ENCODE peak calls at places on chromosomes 12 and 14, in six cellular contexts. One of them, this sample, is unnamed.

GRCh38 chr12:70853326-70853725 is 67.2 kb downstream of the PTPRR start:
- DNase-seq in suprapubic skin: no peak
- DNase-seq in spleen: no peak
- DNase-seq in HepG2: peak
- DNase-seq in stomach: no peak
- DNase-seq in HCT116: no peak
- DNase-seq in this sample: no peak

GRCh38 chr14:101220921-101221510 is 317.5 kb upstream of the RTL1 start:
- DNase-seq in suprapubic skin: no peak
- DNase-seq in spleen: no peak
- DNase-seq in HepG2: no peak
- DNase-seq in stomach: no peak
- DNase-seq in HCT116: no peak
- DNase-seq in this sample: no peak

GRCh38 chr14:61471297-61471980 is 150.1 kb downstream of the PRKCH start:
- DNase-seq in suprapubic skin: no peak
- DNase-seq in spleen: no peak
- DNase-seq in HepG2: no peak
- DNase-seq in stomach: no peak
- DNase-seq in HCT116: no peak
- DNase-seq in this sample: no peak

GRCh38 chr12:50251619-50252300 is 31.6 kb downstream of the LIMA1 start:
- DNase-seq in suprapubic skin: no peak
- DNase-seq in spleen: no peak
- DNase-seq in HepG2: no peak
- DNase-seq in stomach: no peak
- DNase-seq in HCT116: no peak
- DNase-seq in this sample: no peak

GRCh38 chr14:85336257-85336656 is 193.7 kb upstream of the FLRT2 start:
- DNase-seq in suprapubic skin: no peak
- DNase-seq in spleen: no peak
- DNase-seq in HepG2: no peak
- DNase-seq in stomach: no peak
- DNase-seq in HCT116: no peak
- DNase-seq in this sample: no peak

GRCh38 chr14:105448706-105449111 is 25.9 kb upstream of the CRIP2 start:
- DNase-seq in suprapubic skin: no peak
- DNase-seq in spleen: peak
- DNase-seq in HepG2: peak
- DNase-seq in stomach: peak
- DNase-seq in HCT116: no peak
- DNase-seq in this sample: peak

GRCh38 chr12:56102683-56103065 is 1.7 kb upstream of the PA2G4 start:
- DNase-seq in suprapubic skin: no peak
- DNase-seq in spleen: no peak
- DNase-seq in HepG2: no peak
- DNase-seq in stomach: no peak
- DNase-seq in HCT116: no peak
- DNase-seq in this sample: no peak

GRCh38 chr12:70648831-70649230 is 11.6 kb upstream of the PTPRB start:
- DNase-seq in suprapubic skin: no peak
- DNase-seq in spleen: no peak
- DNase-seq in HepG2: no peak
- DNase-seq in stomach: no peak
- DNase-seq in HCT116: no peak
- DNase-seq in this sample: no peak

GRCh38 chr12:93184664-93185368 is 192.9 kb upstream of the NUDT4 start:
- DNase-seq in suprapubic skin: no peak
- DNase-seq in spleen: no peak
- DNase-seq in HepG2: no peak
- DNase-seq in stomach: no peak
- DNase-seq in HCT116: no peak
- DNase-seq in this sample: no peak

GRCh38 chr12:54398995-54399793 is 14.7 kb upstream of the ZNF385A start:
- DNase-seq in suprapubic skin: peak
- DNase-seq in spleen: peak
- DNase-seq in HepG2: peak
- DNase-seq in stomach: peak
- DNase-seq in HCT116: peak
- DNase-seq in this sample: peak

GRCh38 chr14:33030406-33030805 is 91.7 kb downstream of the NPAS3 start:
- DNase-seq in suprapubic skin: no peak
- DNase-seq in spleen: no peak
- DNase-seq in HepG2: no peak
- DNase-seq in stomach: no peak
- DNase-seq in HCT116: no peak
- DNase-seq in this sample: no peak

GRCh38 chr12:45849289-45849688 is 119.8 kb downstream of the ARID2 start:
- DNase-seq in suprapubic skin: no peak
- DNase-seq in spleen: no peak
- DNase-seq in HepG2: no peak
- DNase-seq in stomach: no peak
- DNase-seq in HCT116: no peak
- DNase-seq in this sample: no peak

GRCh38 chr12:78210894-78211302 is 380.2 kb downstream of the NAV3 start:
- DNase-seq in suprapubic skin: no peak
- DNase-seq in spleen: no peak
- DNase-seq in HepG2: no peak
- DNase-seq in stomach: no peak
- DNase-seq in HCT116: no peak
- DNase-seq in this sample: no peak

GRCh38 chr12:55829967-55830600 is 697 bp upstream of the DNAJC14 start:
- DNase-seq in suprapubic skin: peak
- DNase-seq in spleen: peak
- DNase-seq in HepG2: no peak
- DNase-seq in stomach: peak
- DNase-seq in HCT116: no peak
- DNase-seq in this sample: peak

GRCh38 chr12:12901158-12901791 is 9.9 kb downstream of the GPRC5A start:
- DNase-seq in suprapubic skin: no peak
- DNase-seq in spleen: no peak
- DNase-seq in HepG2: peak
- DNase-seq in stomach: no peak
- DNase-seq in HCT116: no peak
- DNase-seq in this sample: peak

GRCh38 chr12:95611676-95612309 is 60.5 kb upstream of the USP44 start:
- DNase-seq in suprapubic skin: no peak
- DNase-seq in spleen: no peak
- DNase-seq in HepG2: peak
- DNase-seq in stomach: no peak
- DNase-seq in HCT116: peak
- DNase-seq in this sample: no peak

GRCh38 chr14:70289138-70289537 is 70.3 kb downstream of the COX16 start:
- DNase-seq in suprapubic skin: no peak
- DNase-seq in spleen: no peak
- DNase-seq in HepG2: no peak
- DNase-seq in stomach: no peak
- DNase-seq in HCT116: no peak
- DNase-seq in this sample: no peak

GRCh38 chr12:117036547-117036946 is 62.7 kb downstream of the TESC start:
- DNase-seq in suprapubic skin: no peak
- DNase-seq in spleen: peak
- DNase-seq in HepG2: no peak
- DNase-seq in stomach: no peak
- DNase-seq in HCT116: no peak
- DNase-seq in this sample: no peak

GRCh38 chr12:126773491-126773890 is 1493.5 kb upstream of the TMEM132C start:
- DNase-seq in suprapubic skin: no peak
- DNase-seq in spleen: no peak
- DNase-seq in HepG2: no peak
- DNase-seq in stomach: no peak
- DNase-seq in HCT116: no peak
- DNase-seq in this sample: no peak

GRCh38 chr12:83161451-83161850 is 474.7 kb downstream of the TMTC2 start:
- DNase-seq in suprapubic skin: no peak
- DNase-seq in spleen: no peak
- DNase-seq in HepG2: no peak
- DNase-seq in stomach: no peak
- DNase-seq in HCT116: no peak
- DNase-seq in this sample: no peak

GRCh38 chr12:75658826-75659823 is 147.7 kb upstream of the KRR1 start:
- DNase-seq in suprapubic skin: no peak
- DNase-seq in spleen: no peak
- DNase-seq in HepG2: no peak
- DNase-seq in stomach: no peak
- DNase-seq in HCT116: peak
- DNase-seq in this sample: no peak

GRCh38 chr12:132235116-132235820 is 91.0 kb downstream of the NOC4L start:
- DNase-seq in suprapubic skin: no peak
- DNase-seq in spleen: peak
- DNase-seq in HepG2: no peak
- DNase-seq in stomach: no peak
- DNase-seq in HCT116: no peak
- DNase-seq in this sample: no peak

GRCh38 chr12:51869490-51869865 is 18.4 kb upstream of the ANKRD33 start:
- DNase-seq in suprapubic skin: no peak
- DNase-seq in spleen: no peak
- DNase-seq in HepG2: no peak
- DNase-seq in stomach: no peak
- DNase-seq in HCT116: no peak
- DNase-seq in this sample: no peak

GRCh38 chr12:21248679-21249078 is 86.0 kb downstream of the SLCO1A2 start:
- DNase-seq in suprapubic skin: no peak
- DNase-seq in spleen: no peak
- DNase-seq in HepG2: no peak
- DNase-seq in stomach: no peak
- DNase-seq in HCT116: no peak
- DNase-seq in this sample: no peak

GRCh38 chr14:67526676-67527459 is 6.2 kb upstream of the PLEKHH1 start:
- DNase-seq in suprapubic skin: no peak
- DNase-seq in spleen: no peak
- DNase-seq in HepG2: peak
- DNase-seq in stomach: peak
- DNase-seq in HCT116: peak
- DNase-seq in this sample: peak

GRCh38 chr12:546920-547845 is 87.4 kb downstream of the B4GALNT3 start:
- DNase-seq in suprapubic skin: no peak
- DNase-seq in spleen: peak
- DNase-seq in HepG2: peak
- DNase-seq in stomach: peak
- DNase-seq in HCT116: peak
- DNase-seq in this sample: peak

DNA sequence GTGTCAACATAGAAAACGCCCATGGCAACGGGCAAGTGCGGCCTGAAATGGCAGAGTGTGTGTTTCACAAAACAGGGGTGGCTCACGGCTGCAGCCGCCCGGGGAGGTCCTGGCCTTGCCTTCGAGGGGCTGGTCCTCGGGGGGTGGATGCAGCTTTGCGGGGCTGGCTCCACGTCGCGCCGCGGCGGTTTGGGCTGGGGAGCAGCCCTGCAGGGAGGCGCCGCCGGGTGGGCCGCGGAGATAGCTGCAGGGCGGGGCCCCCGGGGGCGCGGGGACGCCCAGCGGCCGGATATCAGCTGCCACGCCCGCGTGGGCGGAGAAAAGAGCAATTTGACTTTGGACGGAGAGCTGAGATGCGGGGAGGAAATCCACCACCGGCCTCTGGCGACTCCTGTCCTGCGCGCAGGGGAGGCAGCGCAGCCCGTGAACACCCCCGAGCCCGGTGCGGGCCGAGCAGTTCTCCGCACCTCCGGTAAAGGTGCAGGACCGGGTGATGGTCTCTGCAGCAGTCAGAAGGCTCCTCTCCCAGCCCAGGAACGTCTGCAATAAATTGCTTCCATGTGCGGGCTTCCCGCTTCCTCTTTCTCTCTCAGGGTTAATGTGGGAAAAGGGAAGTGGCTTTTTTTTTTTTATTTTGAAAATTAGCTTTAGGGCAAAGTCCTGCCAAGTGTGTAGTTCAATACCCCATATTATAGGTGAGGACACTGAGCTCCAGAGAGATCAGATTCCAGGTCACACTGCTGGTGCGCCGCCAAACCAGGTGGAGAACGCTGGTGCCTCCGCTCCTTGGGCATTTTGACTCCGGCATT is 110.5 kb downstream of the ARF6 start:
- DNase-seq in suprapubic skin: peak
- DNase-seq in spleen: peak
- DNase-seq in HepG2: peak
- DNase-seq in stomach: peak
- DNase-seq in HCT116: peak
- DNase-seq in this sample: peak
- TF ChIP-seq CTCF in suprapubic skin: no peak
- TF ChIP-seq CTCF in spleen: no peak
- TF ChIP-seq CTCF in HepG2: peak
- TF ChIP-seq CTCF in stomach: no peak
- TF ChIP-seq CTCF in HCT116: peak
- TF ChIP-seq CTCF in this sample: peak

GRCh38 chr12:64387201-64387816 is 3.2 kb downstream of the C12orf56 start:
- DNase-seq in suprapubic skin: no peak
- DNase-seq in spleen: no peak
- DNase-seq in HepG2: no peak
- DNase-seq in stomach: no peak
- DNase-seq in HCT116: no peak
- DNase-seq in this sample: no peak
- TF ChIP-seq POLR2A in suprapubic skin: no peak
- TF ChIP-seq POLR2A in spleen: no peak
- TF ChIP-seq POLR2A in HepG2: no peak
- TF ChIP-seq POLR2A in stomach: no peak
- TF ChIP-seq POLR2A in HCT116: no peak
- TF ChIP-seq POLR2A in this sample: no peak

GRCh38 chr12:97425380-97425779 is 37.2 kb upstream of the RMST start:
- DNase-seq in suprapubic skin: no peak
- DNase-seq in spleen: no peak
- DNase-seq in HepG2: no peak
- DNase-seq in stomach: no peak
- DNase-seq in HCT116: no peak
- DNase-seq in this sample: no peak

GRCh38 chr12:97425802-97426484 is 36.7 kb upstream of the RMST start:
- DNase-seq in suprapubic skin: no peak
- DNase-seq in spleen: no peak
- DNase-seq in HepG2: no peak
- DNase-seq in stomach: no peak
- DNase-seq in HCT116: no peak
- DNase-seq in this sample: no peak

GRCh38 chr12:97426485-97427116 is 36.0 kb upstream of the RMST start:
- DNase-seq in suprapubic skin: no peak
- DNase-seq in spleen: no peak
- DNase-seq in HepG2: no peak
- DNase-seq in stomach: no peak
- DNase-seq in HCT116: no peak
- DNase-seq in this sample: no peak
- TF ChIP-seq POLR2AphosphoS5 in suprapubic skin: no peak
- TF ChIP-seq POLR2AphosphoS5 in spleen: no peak
- TF ChIP-seq POLR2AphosphoS5 in HepG2: no peak
- TF ChIP-seq POLR2AphosphoS5 in stomach: no peak
- TF ChIP-seq POLR2AphosphoS5 in HCT116: no peak
- TF ChIP-seq POLR2AphosphoS5 in this sample: no peak

DNA sequence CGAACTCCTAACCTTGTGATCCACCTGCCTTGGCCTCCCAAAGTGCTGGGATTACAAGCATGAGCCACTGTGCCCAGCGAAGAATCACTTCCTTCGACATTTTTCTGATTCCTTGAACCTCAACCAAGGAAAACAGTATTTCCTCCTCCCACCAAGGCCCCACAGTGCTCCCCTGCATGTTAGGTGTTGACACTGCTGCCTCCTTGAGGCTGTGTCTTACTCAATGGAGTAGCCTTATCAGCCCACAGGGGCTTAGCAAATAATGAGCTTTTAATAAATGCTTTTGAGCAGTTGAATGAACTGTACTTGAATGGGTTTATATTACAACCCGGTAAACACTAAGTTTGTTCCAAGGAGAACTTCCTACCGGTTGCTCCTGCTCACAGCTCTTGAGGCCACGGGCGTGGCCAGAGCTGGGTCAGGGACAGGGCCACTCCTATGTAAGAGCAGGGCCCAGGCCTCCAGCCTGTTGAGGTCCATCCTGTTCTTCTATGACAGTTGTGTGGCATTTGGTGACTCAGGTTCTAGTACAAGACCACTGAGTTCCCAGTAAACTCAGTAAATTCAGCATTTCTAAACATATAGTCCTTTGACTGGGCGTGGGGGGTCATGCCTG is 36.8 kb upstream of the TUBA1A start:
- DNase-seq in suprapubic skin: no peak
- DNase-seq in spleen: no peak
- DNase-seq in HepG2: no peak
- DNase-seq in stomach: no peak
- DNase-seq in HCT116: no peak
- DNase-seq in this sample: peak
- TF ChIP-seq CTCF in suprapubic skin: no peak
- TF ChIP-seq CTCF in spleen: no peak
- TF ChIP-seq CTCF in HepG2: no peak
- TF ChIP-seq CTCF in stomach: no peak
- TF ChIP-seq CTCF in HCT116: no peak
- TF ChIP-seq CTCF in this sample: no peak